ENCODE peak calls at places on chromosomes 11 and 22, in seven cellular contexts. N is endodermal cell, P is tibial artery, Z is Panc1, C is pancreas, T is upper lobe of right lung, L is body of pancreas. V is an unnamed sample. For H3K27me3 and H3K4me1, the result is how much of the 10 kb centered on the place peaks cover.

GRCh38 chr22:22692707-22693530 is 48.5 kb downstream of the GGTLC2 start:
- DNase-seq in N (peak), P (no peak), Z (no peak), C (peak), T (no peak), L (peak), V (no peak)

GRCh38 chr22:50144005-50144614 is 26.4 kb upstream of the PANX2 start:
- DNase-seq in N (peak), P (no peak), Z (no peak), C (no peak), T (no peak), L (no peak), V (no peak)

GRCh38 chr11:12746593-12747097 is 72.4 kb downstream of the TEAD1 start:
- DNase-seq in N (peak), P (no peak), Z (no peak), C (no peak), T (no peak), L (peak), V (peak)

GRCh38 chr11:74678041-74678440 is 53.2 kb downstream of the CHRDL2 start:
- DNase-seq in N (peak), P (no peak), Z (no peak), C (peak), T (no peak), L (no peak), V (no peak)

GRCh38 chr22:23166841-23167610 is 13.3 kb upstream of the BCR start:
- DNase-seq in N (no peak), P (no peak), Z (no peak), C (no peak), T (no peak), L (no peak), V (no peak)

GRCh38 chr11:120682866-120683265 is 171.3 kb downstream of the GRIK4 start:
- DNase-seq in N (no peak), P (no peak), Z (no peak), C (no peak), T (no peak), L (no peak), V (no peak)

GRCh38 chr11:106306942-106307341 is 229.5 kb downstream of the AASDHPPT start:
- DNase-seq in N (no peak), P (no peak), Z (no peak), C (no peak), T (no peak), L (peak), V (no peak)

GRCh38 chr22:19554834-19555404 is 30.7 kb upstream of the CLDN5 start:
- DNase-seq in N (peak), P (no peak), Z (no peak), C (no peak), T (no peak), L (no peak), V (no peak)

GRCh38 chr11:58286249-58286648 is 18.2 kb upstream of the OR10W1 start:
- DNase-seq in N (peak), P (no peak), Z (peak), C (no peak), T (no peak), L (no peak), V (no peak)

GRCh38 chr22:45590262-45590661 is 81.4 kb upstream of the ATXN10 start:
- DNase-seq in N (no peak), P (no peak), Z (no peak), C (no peak), T (no peak), L (no peak), V (no peak)

GRCh38 chr11:12122083-12122482 is 11.7 kb downstream of the MICAL2 start:
- DNase-seq in N (peak), P (no peak), Z (no peak), C (no peak), T (peak), L (peak), V (no peak)

GRCh38 chr22:29603358-29604191 is at the start of gene NF2:
- DNase-seq in N (peak), P (peak), Z (peak), C (peak), T (peak), L (peak), V (peak)

GRCh38 chr22:43060213-43060612 is 29.0 kb downstream of the TTLL1 start:
- DNase-seq in N (peak), P (no peak), Z (no peak), C (no peak), T (no peak), L (peak), V (peak)

GRCh38 chr22:20024225-20025087 is 3.5 kb downstream of the TANGO2 start:
- DNase-seq in N (no peak), P (no peak), Z (no peak), C (no peak), T (no peak), L (no peak), V (no peak)

GRCh38 chr22:29478326-29479276 is 1.4 kb upstream of the NEFH start:
- DNase-seq in N (peak), P (no peak), Z (no peak), C (no peak), T (no peak), L (peak), V (no peak)

GRCh38 chr11:119509277-119509841 is 86.4 kb upstream of the THY1 start:
- DNase-seq in N (no peak), P (no peak), Z (no peak), C (no peak), T (no peak), L (no peak), V (no peak)

GRCh38 chr22:42685941-42686666 is 34.6 kb downstream of the A4GALT start:
- DNase-seq in N (no peak), P (no peak), Z (no peak), C (no peak), T (no peak), L (no peak), V (peak)

GRCh38 chr11:130725417-130726233 is 190.7 kb downstream of the SNX19 start:
- DNase-seq in N (peak), P (no peak), Z (no peak), C (no peak), T (no peak), L (no peak), V (no peak)

GRCh38 chr11:123450593-123450992 is 20.5 kb downstream of the GRAMD1B start:
- DNase-seq in N (no peak), P (no peak), Z (no peak), C (no peak), T (no peak), L (no peak), V (no peak)

GRCh38 chr22:32309585-32310251 is 47.9 kb upstream of the RFPL3 start:
- DNase-seq in N (no peak), P (no peak), Z (no peak), C (no peak), T (no peak), L (no peak), V (no peak)

GRCh38 chr11:9693801-9694553 is 30.1 kb downstream of the SWAP70 start:
- DNase-seq in N (no peak), P (no peak), Z (no peak), C (no peak), T (no peak), L (no peak), V (no peak)

DNA sequence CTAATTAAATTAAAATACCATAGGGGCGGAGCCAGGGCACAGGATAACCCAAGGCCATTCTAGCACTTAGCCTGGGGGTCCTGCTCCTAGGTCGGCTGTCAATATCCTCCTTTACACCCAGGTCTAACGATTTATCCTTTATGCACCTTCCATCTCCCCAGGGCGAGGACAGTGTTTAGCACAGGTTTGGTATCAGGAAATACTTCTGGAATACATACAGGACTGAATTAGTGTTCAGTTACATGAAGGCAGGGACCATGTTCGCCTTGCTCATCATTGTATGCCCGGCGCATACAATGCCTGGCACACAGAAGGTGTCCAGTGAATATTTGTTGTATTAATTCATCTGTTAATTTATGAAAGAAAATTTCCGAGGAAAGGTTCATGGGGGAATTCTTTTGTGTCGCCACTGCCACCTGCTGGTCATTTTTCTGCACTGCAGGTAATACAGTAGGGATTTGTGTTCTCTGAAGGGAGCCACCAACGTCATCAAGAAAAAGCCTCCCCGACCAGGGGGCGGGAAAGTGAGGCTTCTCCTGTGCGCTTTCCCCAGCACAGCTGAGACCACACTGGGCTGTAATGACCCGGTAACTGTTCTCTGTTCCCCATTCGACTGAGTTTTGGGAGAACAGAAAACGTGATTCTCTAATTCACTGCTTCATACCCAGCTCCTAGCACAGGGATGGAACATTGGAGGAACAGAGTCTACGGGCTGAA is 68.7 kb upstream of the ASPHD2 start:
- DNase-seq in N (peak), P (peak), Z (no peak), C (peak), T (no peak), L (peak), V (peak)
- H3K27me3 ChIP-seq in N (under half), P (under half), Z (under half), C (under half), T (under half), L (under half), V (under half)

GRCh38 chr11:37712246-37712645 is 1114.2 kb upstream of the RAG2 start:
- DNase-seq in N (peak), P (no peak), Z (no peak), C (no peak), T (no peak), L (no peak), V (no peak)
- TF ChIP-seq CTCF in N (peak), P (no peak), Z (peak), C (no peak), T (no peak), L (no peak), V (no peak)

GRCh38 chr22:39281126-39281525 is 36.3 kb upstream of the PDGFB start:
- DNase-seq in N (no peak), P (no peak), Z (no peak), C (no peak), T (no peak), L (no peak), V (no peak)
- H3K4me1 ChIP-seq in N (under half), P (under half), Z (under half), C (under half), T (under half), L (under half), V (under half)

GRCh38 chr22:38745676-38746460 is 9.9 kb downstream of the SUN2 start:
- DNase-seq in N (no peak), P (no peak), Z (no peak), C (no peak), T (no peak), L (no peak), V (no peak)

GRCh38 chr22:38751066-38751421 is 4.8 kb downstream of the SUN2 start:
- DNase-seq in N (no peak), P (no peak), Z (no peak), C (peak), T (no peak), L (no peak), V (no peak)

GRCh38 chr22:38750638-38751037 is 5.2 kb downstream of the SUN2 start:
- DNase-seq in N (no peak), P (no peak), Z (no peak), C (peak), T (no peak), L (no peak), V (no peak)

GRCh38 chr22:38750104-38750503 is 5.7 kb downstream of the SUN2 start:
- DNase-seq in N (no peak), P (no peak), Z (no peak), C (no peak), T (no peak), L (no peak), V (no peak)

GRCh38 chr22:38748487-38749136 is 7.2 kb downstream of the SUN2 start:
- DNase-seq in N (no peak), P (no peak), Z (no peak), C (no peak), T (no peak), L (no peak), V (no peak)
- H3K27me3 ChIP-seq in N (under half), P (under half), Z (under half), C (under half), T (under half), L (under half), V (under half)

GRCh38 chr22:35034963-35035362 is 31.0 kb upstream of the ISX start:
- DNase-seq in N (no peak), P (no peak), Z (no peak), C (no peak), T (no peak), L (no peak), V (no peak)
- TF ChIP-seq CTCF in N (no peak), P (no peak), Z (no peak), C (no peak), T (no peak), L (no peak), V (no peak)

DNA sequence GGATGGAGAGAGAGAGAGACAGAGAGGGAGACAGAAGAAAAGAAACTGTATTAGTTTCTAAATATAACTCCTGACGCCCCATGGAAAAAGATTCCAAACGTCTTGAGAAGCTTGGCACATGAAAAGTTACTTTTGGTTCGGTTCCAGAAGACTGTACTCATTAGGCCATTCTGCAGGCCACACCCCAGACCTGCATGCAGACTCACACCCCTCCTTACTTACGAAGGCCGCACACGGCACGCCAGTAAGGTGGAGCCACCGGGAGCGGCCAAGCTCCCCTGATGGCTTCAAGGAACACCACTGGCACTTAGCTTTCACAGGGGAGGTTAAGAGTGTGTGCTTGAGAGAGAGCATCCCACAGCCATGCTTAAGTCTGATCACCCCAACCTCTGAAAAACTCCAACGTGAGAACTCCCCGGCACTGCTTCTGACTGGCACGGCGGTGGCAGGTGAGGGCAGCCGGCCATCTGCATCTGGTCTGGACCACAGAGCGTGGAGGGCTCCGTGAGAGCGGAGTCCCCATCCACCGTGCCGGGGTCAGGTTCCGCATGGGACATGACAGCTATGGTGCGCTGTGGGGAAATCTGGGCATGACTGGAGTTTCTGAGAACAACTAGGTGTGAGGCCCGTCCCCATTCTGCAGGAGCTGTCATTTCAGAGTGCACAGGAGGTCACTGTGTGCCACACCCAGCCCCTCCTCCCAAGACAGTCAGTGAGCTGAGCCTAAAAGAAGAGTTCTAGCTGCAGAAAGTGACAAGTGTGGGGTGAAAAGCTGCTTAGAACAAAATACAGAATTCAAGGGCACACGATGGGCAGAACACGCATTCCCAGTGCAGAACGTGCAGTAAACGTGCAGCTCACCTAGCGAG is 62.4 kb downstream of the MYH9 start:
- DNase-seq in N (no peak), P (peak), Z (no peak), C (no peak), T (peak), L (no peak), V (peak)
- H3K4me1 ChIP-seq in N (under half), P (half or more), Z (half or more), C (under half), T (half or more), L (under half), V (half or more)

GRCh38 chr22:30821863-30822215 is 127.2 kb downstream of the OSBP2 start:
- DNase-seq in N (no peak), P (no peak), Z (no peak), C (no peak), T (no peak), L (no peak), V (no peak)
- H3K27me3 ChIP-seq in N (under half), P (half or more), Z (under half), C (under half), T (under half), L (under half), V (under half)

DNA sequence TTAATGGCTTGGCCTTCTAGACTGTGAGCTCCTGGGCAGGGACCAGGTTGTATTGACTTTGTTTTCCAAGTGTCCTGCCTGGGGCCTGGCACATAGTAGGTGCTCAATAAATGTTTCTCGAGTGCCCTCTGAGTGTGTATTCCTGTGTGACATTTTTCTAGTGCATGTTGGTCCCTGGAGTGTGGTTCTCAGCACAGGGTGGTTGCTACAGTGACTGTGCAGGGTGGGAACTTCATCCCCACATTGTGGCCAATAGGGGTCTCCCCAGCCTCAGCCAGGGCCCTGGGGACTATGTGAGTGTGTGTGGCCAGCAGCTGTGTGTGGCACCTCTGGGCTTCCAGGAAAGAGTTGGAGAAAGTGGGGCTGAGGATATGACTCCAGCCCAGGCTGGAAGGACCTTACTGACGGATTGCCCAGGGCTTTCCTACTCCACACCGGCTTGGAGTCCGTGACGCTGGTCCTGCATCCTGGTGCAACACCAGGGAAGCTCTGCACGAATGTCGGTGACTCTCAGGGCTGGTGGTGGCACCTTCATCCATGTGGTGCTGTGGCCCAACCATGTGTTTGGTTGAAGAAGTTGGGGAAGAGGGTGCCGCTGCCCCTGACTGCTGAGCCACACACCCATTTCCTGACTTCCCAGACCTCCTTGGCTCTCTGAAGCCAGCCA is 9.0 kb upstream of the MARK2 start:
- DNase-seq in N (peak), P (no peak), Z (no peak), C (no peak), T (no peak), L (peak), V (no peak)
- TF ChIP-seq CTCF in N (peak), P (no peak), Z (no peak), C (no peak), T (no peak), L (no peak), V (no peak)

GRCh38 chr11:69640260-69640994 is 529 bp upstream of the CCND1 start:
- DNase-seq in N (peak), P (no peak), Z (no peak), C (no peak), T (peak), L (no peak), V (no peak)

GRCh38 chr11:69641681-69642548 is 959 bp downstream of the CCND1 start:
- DNase-seq in N (peak), P (no peak), Z (no peak), C (no peak), T (peak), L (no peak), V (no peak)

GRCh38 chr11:69642549-69642912 is 1.6 kb downstream of the CCND1 start:
- DNase-seq in N (no peak), P (no peak), Z (no peak), C (no peak), T (peak), L (peak), V (no peak)

GRCh38 chr11:69639843-69640242 is 1.1 kb upstream of the CCND1 start:
- DNase-seq in N (no peak), P (no peak), Z (no peak), C (no peak), T (no peak), L (no peak), V (no peak)

DNA sequence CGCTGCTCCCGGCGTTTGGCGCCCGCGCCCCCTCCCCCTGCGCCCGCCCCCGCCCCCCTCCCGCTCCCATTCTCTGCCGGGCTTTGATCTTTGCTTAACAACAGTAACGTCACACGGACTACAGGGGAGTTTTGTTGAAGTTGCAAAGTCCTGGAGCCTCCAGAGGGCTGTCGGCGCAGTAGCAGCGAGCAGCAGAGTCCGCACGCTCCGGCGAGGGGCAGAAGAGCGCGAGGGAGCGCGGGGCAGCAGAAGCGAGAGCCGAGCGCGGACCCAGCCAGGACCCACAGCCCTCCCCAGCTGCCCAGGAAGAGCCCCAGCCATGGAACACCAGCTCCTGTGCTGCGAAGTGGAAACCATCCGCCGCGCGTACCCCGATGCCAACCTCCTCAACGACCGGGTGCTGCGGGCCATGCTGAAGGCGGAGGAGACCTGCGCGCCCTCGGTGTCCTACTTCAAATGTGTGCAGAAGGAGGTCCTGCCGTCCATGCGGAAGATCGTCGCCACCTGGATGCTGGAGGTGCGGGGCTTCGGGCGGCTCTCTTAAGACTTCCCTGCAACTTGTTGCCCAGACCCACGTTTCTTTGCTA is at the start of gene CCND1:
- DNase-seq in N (peak), P (peak), Z (no peak), C (peak), T (peak), L (peak), V (peak)
- H3K4me1 ChIP-seq in N (under half), P (half or more), Z (under half), C (under half), T (half or more), L (half or more), V (under half)

V was measured in psoas muscle.